ENCODE peak calls at places on chromosomes 7 and 10, in seven cellular contexts. C, H, K, E, Q, S and R are unnamed samples.

GRCh38 chr10:71077143-71077581 is 135.2 kb upstream of the UNC5B start:
- DNase-seq in C (no peak), H (no peak), K (no peak), S (no peak), Q (no peak), E (no peak), R (no peak)

GRCh38 chr10:60123668-60124067 is 217.3 kb upstream of the CCDC6 start:
- DNase-seq in H (no peak), E (no peak), C (no peak), S (no peak), K (peak; percentile 26), Q (no peak), R (no peak)

GRCh38 chr7:134371536-134371935 is 54.8 kb upstream of the SLC35B4 start:
- DNase-seq in K (no peak), C (no peak), Q (peak; percentile 3), E (no peak), S (no peak), H (no peak), R (no peak)

GRCh38 chr10:7488418-7488829 is 77.6 kb upstream of the SFMBT2 start:
- DNase-seq in C (no peak), E (no peak), H (no peak), K (peak; percentile 23), S (peak; percentile 41), Q (no peak), R (no peak)

GRCh38 chr7:93043393-93043985 is 74.3 kb downstream of the SAMD9 start:
- DNase-seq in H (peak; percentile 55), S (peak; percentile 56), C (peak; percentile 93), Q (no peak), K (peak; percentile 93), E (no peak), R (no peak)

GRCh38 chr10:24790599-24790998 is 66.9 kb upstream of the ARHGAP21 start:
- DNase-seq in H (no peak), E (peak; percentile 33), Q (peak; percentile 69), C (no peak), S (no peak), K (peak; percentile 28), R (no peak)

GRCh38 chr7:104530243-104530642 is 201.8 kb downstream of the LHFPL3 start:
- DNase-seq in C (no peak), Q (no peak), H (no peak), K (no peak), S (no peak), E (no peak), R (no peak)

GRCh38 chr7:45072131-45073030 is 16.4 kb downstream of the NACAD start:
- DNase-seq in Q (no peak), C (no peak), S (no peak), E (no peak), H (no peak), K (no peak), R (no peak)

GRCh38 chr10:15436696-15437095 is 65.6 kb upstream of the FAM171A1 start:
- DNase-seq in K (peak; percentile 55), S (no peak), E (no peak), H (no peak), C (no peak), Q (no peak), R (no peak)